ENCODE peak calls at places on chromosomes 6 and 20, in five cellular contexts. One of them, this sample, is unnamed.

GRCh38 chr6:113847435-113847834 is 9.7 kb upstream of the MARCKS start:
- DNase-seq in endodermal cell: no peak
- DNase-seq in left lung: no peak
- DNase-seq in upper lobe of right lung: no peak
- DNase-seq in heart right ventricle: no peak
- DNase-seq in this sample: no peak

GRCh38 chr20:58231678-58232077 is 3.2 kb upstream of the ANKRD60 start:
- DNase-seq in endodermal cell: no peak
- DNase-seq in heart right ventricle: no peak
- DNase-seq in upper lobe of right lung: no peak
- DNase-seq in left lung: no peak
- DNase-seq in this sample: no peak

GRCh38 chr6:43942616-43943015 is 172.6 kb downstream of the VEGFA start:
- DNase-seq in left lung: no peak
- DNase-seq in upper lobe of right lung: no peak
- DNase-seq in endodermal cell: peak; percentile 31
- DNase-seq in heart right ventricle: no peak
- DNase-seq in this sample: no peak

GRCh38 chr20:39853664-39854063 is 835.4 kb downstream of the MAFB start:
- DNase-seq in endodermal cell: peak; percentile 72
- DNase-seq in heart right ventricle: no peak
- DNase-seq in upper lobe of right lung: no peak
- DNase-seq in left lung: no peak
- DNase-seq in this sample: no peak

GRCh38 chr6:26097268-26097875 is 10.1 kb downstream of the HFE start:
- DNase-seq in upper lobe of right lung: no peak
- DNase-seq in heart right ventricle: peak; percentile 65
- DNase-seq in left lung: peak; percentile 54
- DNase-seq in endodermal cell: peak; percentile 88
- DNase-seq in this sample: no peak

GRCh38 chr6:125746731-125747588 is 2.5 kb upstream of the HEY2 start:
- DNase-seq in heart right ventricle: peak; percentile 87
- DNase-seq in endodermal cell: peak; percentile 92
- DNase-seq in upper lobe of right lung: no peak
- DNase-seq in left lung: peak; percentile 46
- DNase-seq in this sample: peak; percentile 51

GRCh38 chr6:18122128-18123093 is at the start of gene NHLRC1:
- DNase-seq in heart right ventricle: peak; percentile 87
- DNase-seq in upper lobe of right lung: peak; percentile 96
- DNase-seq in left lung: peak; percentile 92
- DNase-seq in endodermal cell: peak; percentile 94
- DNase-seq in this sample: peak; percentile 94

GRCh38 chr6:133724726-133725125 is 164.2 kb upstream of the TCF21 start:
- DNase-seq in left lung: no peak
- DNase-seq in heart right ventricle: no peak
- DNase-seq in endodermal cell: no peak
- DNase-seq in upper lobe of right lung: no peak
- DNase-seq in this sample: no peak

GRCh38 chr6:138129190-138129589 is 22.0 kb upstream of the PERP start:
- DNase-seq in upper lobe of right lung: no peak
- DNase-seq in endodermal cell: peak; percentile 74
- DNase-seq in left lung: no peak
- DNase-seq in heart right ventricle: no peak
- DNase-seq in this sample: no peak

GRCh38 chr6:149026530-149026942 is 279.7 kb downstream of the UST start:
- DNase-seq in left lung: no peak
- DNase-seq in heart right ventricle: no peak
- DNase-seq in upper lobe of right lung: no peak
- DNase-seq in endodermal cell: peak; percentile 76
- DNase-seq in this sample: no peak

GRCh38 chr20:44769481-44769863 is 23.8 kb downstream of the KCNK15 start:
- DNase-seq in upper lobe of right lung: no peak
- DNase-seq in left lung: no peak
- DNase-seq in heart right ventricle: no peak
- DNase-seq in endodermal cell: no peak
- DNase-seq in this sample: no peak

GRCh38 chr6:140012146-140012545 is 637.7 kb upstream of the CITED2 start:
- DNase-seq in left lung: no peak
- DNase-seq in upper lobe of right lung: no peak
- DNase-seq in endodermal cell: no peak
- DNase-seq in heart right ventricle: no peak
- DNase-seq in this sample: no peak

GRCh38 chr20:544153-544725 is 649 bp upstream of the CSNK2A1 start:
- DNase-seq in endodermal cell: no peak
- DNase-seq in upper lobe of right lung: no peak
- DNase-seq in heart right ventricle: no peak
- DNase-seq in left lung: no peak
- DNase-seq in this sample: no peak

DNA sequence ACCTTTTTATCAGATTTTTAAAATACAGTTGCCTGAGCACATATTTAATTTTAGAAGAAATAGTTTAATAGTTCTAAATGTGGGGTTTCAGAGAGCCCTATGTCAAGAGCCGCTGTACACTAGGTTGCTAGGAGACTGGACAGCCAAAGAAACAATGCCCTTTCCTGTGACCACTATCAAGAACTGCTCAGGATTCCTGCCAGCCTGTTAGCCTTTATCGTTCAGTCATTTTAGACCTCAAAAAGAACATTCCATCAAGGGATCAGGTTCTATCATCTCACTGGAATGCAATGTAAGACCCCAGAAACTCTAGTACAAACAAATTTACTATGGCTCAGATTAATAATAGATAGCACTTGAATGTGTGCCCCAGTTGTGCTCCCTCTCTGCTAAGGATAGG is 181.2 kb upstream of the CCN2 start:
- DNase-seq in endodermal cell: no peak
- DNase-seq in upper lobe of right lung: no peak
- DNase-seq in heart right ventricle: no peak
- DNase-seq in left lung: no peak
- DNase-seq in this sample: no peak
- H3K4me1 ChIP-seq in endodermal cell: no peaks in the 10 kb centered on the region
- H3K4me1 ChIP-seq in upper lobe of right lung: peaks cover 20% of the 10 kb centered on the region
- H3K4me1 ChIP-seq in heart right ventricle: peaks cover 35% of the 10 kb centered on the region
- H3K4me1 ChIP-seq in left lung: peaks cover 10% of the 10 kb centered on the region
- H3K4me1 ChIP-seq in this sample: peaks cover 13% of the 10 kb centered on the region

GRCh38 chr6:108167449-108167903 is 1.7 kb downstream of the NR2E1 start:
- DNase-seq in upper lobe of right lung: no peak
- DNase-seq in left lung: no peak
- DNase-seq in heart right ventricle: no peak
- DNase-seq in endodermal cell: peak; percentile 86
- DNase-seq in this sample: no peak

GRCh38 chr6:108168980-108169800 is 3.4 kb downstream of the NR2E1 start:
- DNase-seq in upper lobe of right lung: no peak
- DNase-seq in heart right ventricle: no peak
- DNase-seq in left lung: no peak
- DNase-seq in endodermal cell: peak; percentile 78
- DNase-seq in this sample: no peak

GRCh38 chr6:108168501-108168979 is 2.7 kb downstream of the NR2E1 start:
- DNase-seq in endodermal cell: peak; percentile 88
- DNase-seq in upper lobe of right lung: peak; percentile 71
- DNase-seq in left lung: no peak
- DNase-seq in heart right ventricle: peak; percentile 18
- DNase-seq in this sample: peak; percentile 65

GRCh38 chr6:108166664-108167448 is 1.0 kb downstream of the NR2E1 start:
- DNase-seq in endodermal cell: peak; percentile 78
- DNase-seq in heart right ventricle: no peak
- DNase-seq in left lung: no peak
- DNase-seq in upper lobe of right lung: no peak
- DNase-seq in this sample: no peak

DNA sequence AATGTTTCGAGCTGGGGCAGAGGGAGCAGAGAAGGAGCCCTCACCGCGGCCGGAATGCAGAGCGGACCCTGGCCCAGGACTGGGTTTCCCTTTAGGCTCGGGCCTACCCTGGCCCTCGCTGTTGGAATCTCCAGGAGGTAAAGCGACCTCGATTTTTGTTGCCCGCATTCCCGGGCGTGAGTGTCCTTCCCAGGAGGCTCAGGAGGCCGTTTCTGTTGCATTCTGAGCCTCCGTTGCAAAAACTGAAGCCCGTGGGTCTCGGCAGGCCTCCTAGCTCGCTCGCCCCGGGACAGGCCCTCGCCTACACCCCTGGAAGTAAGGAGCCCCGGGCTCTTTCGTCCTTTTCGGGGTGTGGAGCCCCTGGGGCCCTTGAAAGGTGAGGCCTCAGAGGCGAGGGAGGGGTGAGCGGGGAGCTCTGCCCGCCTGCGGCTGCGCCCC is 2.2 kb downstream of the NR2E1 start:
- DNase-seq in upper lobe of right lung: no peak
- DNase-seq in heart right ventricle: no peak
- DNase-seq in endodermal cell: peak; percentile 73
- DNase-seq in left lung: no peak
- DNase-seq in this sample: no peak
- TF ChIP-seq CTCF in upper lobe of right lung: no peak
- TF ChIP-seq CTCF in heart right ventricle: no peak
- TF ChIP-seq CTCF in endodermal cell: no peak
- TF ChIP-seq CTCF in left lung: no peak
- TF ChIP-seq CTCF in this sample: no peak

DNA sequence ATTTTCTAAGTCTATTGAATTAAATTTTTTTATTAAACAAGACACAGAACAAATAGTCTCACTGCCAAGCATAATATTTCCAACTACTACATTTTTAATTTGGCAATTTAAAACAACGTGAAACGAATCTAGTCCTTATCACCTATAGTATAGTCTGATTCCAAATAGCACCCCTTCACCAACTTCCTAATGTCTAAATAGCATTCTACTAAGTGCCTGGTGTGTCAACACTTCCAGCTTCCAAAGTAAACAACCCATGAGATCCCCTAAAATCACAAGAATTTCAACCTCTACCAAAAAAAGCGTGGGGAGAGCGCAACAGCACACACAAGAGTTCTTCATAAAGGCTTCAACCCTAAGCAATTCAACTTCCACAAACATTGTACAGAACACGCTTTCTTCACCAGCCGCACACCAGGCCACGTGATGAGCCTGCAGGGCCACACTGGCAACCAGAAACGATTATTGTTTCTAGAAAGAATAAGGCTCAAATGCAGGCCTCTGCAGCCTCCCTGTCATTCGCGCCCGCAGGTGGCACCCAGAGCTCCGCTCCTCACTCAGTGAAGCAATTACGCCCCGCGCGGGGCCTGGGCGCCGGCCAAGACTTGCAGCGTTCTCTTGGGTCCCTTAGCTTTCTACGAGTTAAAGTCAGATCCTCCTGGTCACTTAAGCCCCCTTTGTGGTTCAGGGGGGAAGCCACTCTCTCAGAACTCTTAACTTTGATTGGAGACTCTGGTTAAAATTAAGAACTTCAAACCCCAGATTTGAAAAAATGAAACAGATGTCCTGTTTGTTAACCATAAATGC is 18.4 kb downstream of the SIM1 start:
- DNase-seq in left lung: no peak
- DNase-seq in upper lobe of right lung: no peak
- DNase-seq in endodermal cell: peak; percentile 68
- DNase-seq in heart right ventricle: no peak
- DNase-seq in this sample: no peak
- H3K27me3 ChIP-seq in left lung: peaks cover 85% of the 10 kb centered on the region
- H3K27me3 ChIP-seq in upper lobe of right lung: peaks cover 77% of the 10 kb centered on the region
- H3K27me3 ChIP-seq in endodermal cell: peaks cover 86% of the 10 kb centered on the region
- H3K27me3 ChIP-seq in heart right ventricle: peaks cover 13% of the 10 kb centered on the region
- H3K27me3 ChIP-seq in this sample: peaks cover 76% of the 10 kb centered on the region

GRCh38 chr6:16736856-16737255 is 24.4 kb downstream of the ATXN1 start:
- DNase-seq in upper lobe of right lung: no peak
- DNase-seq in left lung: no peak
- DNase-seq in heart right ventricle: no peak
- DNase-seq in endodermal cell: no peak
- DNase-seq in this sample: no peak
- H3K4me1 ChIP-seq in upper lobe of right lung: peaks cover 63% of the 10 kb centered on the region
- H3K4me1 ChIP-seq in left lung: peaks cover 37% of the 10 kb centered on the region
- H3K4me1 ChIP-seq in heart right ventricle: peaks cover 57% of the 10 kb centered on the region
- H3K4me1 ChIP-seq in endodermal cell: peaks cover 14% of the 10 kb centered on the region
- H3K4me1 ChIP-seq in this sample: peaks cover 68% of the 10 kb centered on the region

GRCh38 chr20:63873477-63873971 is 8.5 kb downstream of the TPD52L2 start:
- DNase-seq in upper lobe of right lung: no peak
- DNase-seq in endodermal cell: no peak
- DNase-seq in left lung: peak; percentile 77
- DNase-seq in heart right ventricle: peak; percentile 57
- DNase-seq in this sample: peak; percentile 69
- TF ChIP-seq CTCF in upper lobe of right lung: no peak
- TF ChIP-seq CTCF in endodermal cell: no peak
- TF ChIP-seq CTCF in left lung: no peak
- TF ChIP-seq CTCF in heart right ventricle: no peak
- TF ChIP-seq CTCF in this sample: no peak

GRCh38 chr20:51217347-51218045 is 194.6 kb upstream of the KCNG1 start:
- DNase-seq in heart right ventricle: no peak
- DNase-seq in left lung: no peak
- DNase-seq in upper lobe of right lung: no peak
- DNase-seq in endodermal cell: no peak
- DNase-seq in this sample: no peak
- H3K27me3 ChIP-seq in heart right ventricle: no peaks in the 10 kb centered on the region
- H3K27me3 ChIP-seq in left lung: peaks cover 4% of the 10 kb centered on the region
- H3K27me3 ChIP-seq in upper lobe of right lung: peaks cover 54% of the 10 kb centered on the region
- H3K27me3 ChIP-seq in endodermal cell: no peaks in the 10 kb centered on the region
- H3K27me3 ChIP-seq in this sample: peaks cover 37% of the 10 kb centered on the region

DNA sequence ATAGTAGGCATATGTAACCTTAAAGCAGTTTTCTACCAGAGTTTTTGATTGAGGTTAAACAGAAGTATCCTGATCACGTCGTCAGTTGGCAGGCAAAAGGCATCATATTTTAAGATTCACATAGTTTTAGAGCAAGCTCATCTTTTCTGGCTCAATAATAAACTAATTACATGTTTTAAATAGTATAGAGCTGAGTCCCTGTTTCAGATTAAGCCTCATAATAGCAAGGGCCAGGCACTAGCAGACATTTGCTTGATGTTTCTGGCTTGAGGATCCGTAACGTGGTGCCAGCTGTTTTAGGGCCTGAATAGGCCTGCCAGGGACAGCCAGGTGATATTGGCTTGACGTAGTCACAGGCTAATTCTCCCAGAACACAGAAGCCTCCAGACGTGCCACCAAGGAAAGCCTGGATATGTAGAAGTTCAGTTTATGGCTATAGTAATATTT is 91.1 kb downstream of the FOXO3 start:
- DNase-seq in heart right ventricle: peak; percentile 55
- DNase-seq in endodermal cell: no peak
- DNase-seq in upper lobe of right lung: no peak
- DNase-seq in left lung: no peak
- DNase-seq in this sample: no peak
- H3K4me1 ChIP-seq in heart right ventricle: peaks cover 99% of the 10 kb centered on the region
- H3K4me1 ChIP-seq in endodermal cell: peaks cover 17% of the 10 kb centered on the region
- H3K4me1 ChIP-seq in upper lobe of right lung: peaks cover 75% of the 10 kb centered on the region
- H3K4me1 ChIP-seq in left lung: peaks cover 39% of the 10 kb centered on the region
- H3K4me1 ChIP-seq in this sample: peaks cover 84% of the 10 kb centered on the region

This sample was measured in lower lobe of right lung.